ENCODE peak calls at places on chromosomes 16 and 17, in nine cellular contexts. N is H54, O is heart left ventricle, C is thyroid gland, A is uterus, W is IMR-90, P is adrenal gland, T is tibial nerve, M is esophagus squamous epithelium. U is an unnamed sample.

GRCh38 chr16:17471745-17472075 is 950 bp upstream of the XYLT1 start:
- DNase-seq in N (no peak), O (no peak), C (no peak), A (no peak), W (peak), P (no peak), T (no peak), M (no peak), U (no peak)

GRCh38 chr17:73137376-73137775 is 27.4 kb upstream of the SSTR2 start:
- DNase-seq in N (no peak), O (no peak), C (no peak), A (no peak), W (no peak), P (no peak), T (no peak), M (no peak), U (no peak)

GRCh38 chr17:47905221-47905733 is 9.2 kb downstream of the SP2 start:
- DNase-seq in N (no peak), O (peak), C (peak), A (peak), W (peak), P (peak), T (peak), M (no peak), U (peak)

GRCh38 chr17:66467766-66468165 is 165.4 kb downstream of the PRKCA start:
- DNase-seq in N (no peak), O (no peak), C (no peak), A (no peak), W (peak), P (no peak), T (no peak), M (no peak), U (no peak)

GRCh38 chr17:4394208-4395110 is 28.0 kb upstream of the UBE2G1 start:
- DNase-seq in N (no peak), O (no peak), C (no peak), A (no peak), W (no peak), P (no peak), T (no peak), M (no peak), U (no peak)

GRCh38 chr16:12455287-12455798 is 348.3 kb downstream of the CPPED1 start:
- DNase-seq in N (peak), O (peak), C (peak), A (no peak), W (peak), P (peak), T (peak), M (no peak), U (peak)

GRCh38 chr17:81373536-81374160 is 21.6 kb upstream of the BAHCC1 start:
- DNase-seq in N (no peak), O (no peak), C (no peak), A (no peak), W (no peak), P (no peak), T (no peak), M (no peak), U (no peak)

GRCh38 chr16:89733322-89733721 is 12.0 kb downstream of the ZNF276 start:
- DNase-seq in N (no peak), O (no peak), C (no peak), A (no peak), W (no peak), P (no peak), T (no peak), M (no peak), U (no peak)

GRCh38 chr17:69223809-69224208 is 4.8 kb downstream of the ABCA10 start:
- DNase-seq in N (no peak), O (no peak), C (no peak), A (no peak), W (peak), P (no peak), T (no peak), M (no peak), U (no peak)

DNA sequence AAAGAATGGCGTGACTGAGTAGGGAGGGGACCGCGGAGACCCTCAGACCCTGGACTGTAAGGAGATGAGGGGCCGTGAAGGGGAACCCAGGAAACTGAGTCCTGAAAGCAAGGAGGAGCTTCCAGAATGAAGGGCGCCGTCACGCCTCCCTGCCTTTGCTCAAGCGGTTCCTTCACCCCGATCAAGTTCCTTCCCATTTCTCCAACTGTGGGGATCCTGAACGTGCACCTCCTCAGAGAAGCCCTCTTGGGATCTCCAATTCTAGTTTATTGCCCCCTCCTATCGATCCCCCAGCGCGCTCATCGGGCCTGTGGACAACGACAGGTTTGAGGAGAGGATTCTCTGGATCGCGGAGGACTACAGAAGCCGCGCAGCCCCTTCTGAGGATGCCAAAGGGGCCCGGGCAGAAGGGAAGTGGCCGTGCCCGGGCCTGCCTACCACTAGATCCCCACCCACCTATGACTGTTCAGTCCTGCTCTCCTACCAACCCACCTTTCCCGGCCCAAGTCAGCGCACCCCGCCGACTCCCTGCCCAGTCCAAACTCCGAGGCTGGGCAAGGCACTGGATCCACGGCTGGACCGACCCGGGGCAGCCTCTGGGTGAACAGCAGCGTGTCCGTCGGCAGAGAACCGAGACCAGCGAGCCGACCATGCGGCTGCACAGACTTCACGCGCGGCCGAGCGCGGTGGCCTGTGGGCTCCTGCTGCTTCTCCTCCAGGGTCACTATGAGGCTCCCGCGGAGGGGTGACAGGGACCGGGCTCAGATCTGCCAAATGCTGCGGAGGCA is 12.8 kb upstream of the CES3 start:
- DNase-seq in N (no peak), O (peak), C (peak), A (no peak), W (no peak), P (no peak), T (no peak), M (no peak), U (no peak)
- TF ChIP-seq POLR2A in N (no peak), O (no peak), C (no peak), A (no peak), W (no peak), P (no peak), T (no peak), M (no peak), U (no peak)

GRCh38 chr16:67247698-67248400 is 568 bp upstream of the FHOD1 start:
- DNase-seq in N (no peak), O (no peak), C (no peak), A (no peak), W (no peak), P (no peak), T (no peak), M (no peak), U (no peak)
- TF ChIP-seq POLR2A in N (no peak), O (no peak), C (no peak), A (no peak), W (no peak), P (no peak), T (no peak), M (no peak), U (no peak)

GRCh38 chr16:28838558-28838918 is 7.6 kb downstream of the TUFM start:
- DNase-seq in N (no peak), O (no peak), C (no peak), A (no peak), W (no peak), P (no peak), T (no peak), M (no peak), U (no peak)
- TF ChIP-seq POLR2A in N (no peak), O (no peak), C (no peak), A (no peak), W (no peak), P (no peak), T (no peak), M (no peak), U (no peak)

GRCh38 chr17:80365001-80365965 is 49.7 kb upstream of the ENDOV start:
- DNase-seq in N (no peak), O (no peak), C (no peak), A (no peak), W (no peak), P (no peak), T (no peak), M (no peak), U (no peak)
- TF ChIP-seq POLR2A in N (no peak), O (no peak), C (no peak), A (no peak), W (no peak), P (no peak), T (no peak), M (no peak), U (no peak)

GRCh38 chr17:60392845-60393702 is 1.1 kb upstream of the USP32 start:
- DNase-seq in N (peak), O (no peak), C (peak), A (peak), W (peak), P (peak), T (peak), M (no peak), U (peak)
- TF ChIP-seq POLR2A in N (no peak), O (no peak), C (no peak), A (no peak), W (no peak), P (no peak), T (no peak), M (no peak), U (no peak)

GRCh38 chr16:54930034-54930938 is at the start of gene IRX5:
- DNase-seq in N (peak), O (peak), C (peak), A (peak), W (peak), P (peak), T (peak), M (no peak), U (peak)

GRCh38 chr16:54928016-54928356 is 2.7 kb upstream of the IRX5 start:
- DNase-seq in N (no peak), O (no peak), C (no peak), A (no peak), W (no peak), P (no peak), T (no peak), M (no peak), U (no peak)

GRCh38 chr16:54931041-54931756 is 534 bp downstream of the IRX5 start:
- DNase-seq in N (peak), O (peak), C (peak), A (no peak), W (no peak), P (no peak), T (no peak), M (no peak), U (peak)

GRCh38 chr16:54928421-54929089 is 2.1 kb upstream of the IRX5 start:
- DNase-seq in N (peak), O (peak), C (peak), A (peak), W (no peak), P (peak), T (no peak), M (no peak), U (peak)

GRCh38 chr16:54929090-54930033 is 1.3 kb upstream of the IRX5 start:
- DNase-seq in N (peak), O (peak), C (peak), A (peak), W (peak), P (peak), T (peak), M (peak), U (peak)
- TF ChIP-seq POLR2A in N (no peak), O (peak), C (no peak), A (no peak), W (no peak), P (no peak), T (no peak), M (no peak), U (peak)

GRCh38 chr17:79733692-79734070 is 2.9 kb downstream of the ENPP7 start:
- DNase-seq in N (no peak), O (no peak), C (no peak), A (no peak), W (no peak), P (no peak), T (no peak), M (no peak), U (no peak)

GRCh38 chr17:79730437-79730768 is 340 bp upstream of the ENPP7 start:
- DNase-seq in N (no peak), O (no peak), C (no peak), A (no peak), W (no peak), P (no peak), T (no peak), M (no peak), U (no peak)

GRCh38 chr17:79732804-79733691 is 2.3 kb downstream of the ENPP7 start:
- DNase-seq in N (no peak), O (no peak), C (no peak), A (no peak), W (no peak), P (peak), T (peak), M (no peak), U (peak)

GRCh38 chr17:79730769-79731483 is at the start of gene ENPP7:
- DNase-seq in N (no peak), O (no peak), C (no peak), A (no peak), W (no peak), P (no peak), T (no peak), M (no peak), U (no peak)

GRCh38 chr17:79732246-79732645 is 1.5 kb downstream of the ENPP7 start:
- DNase-seq in N (no peak), O (no peak), C (no peak), A (no peak), W (no peak), P (no peak), T (no peak), M (no peak), U (no peak)
- TF ChIP-seq POLR2A in N (no peak), O (no peak), C (no peak), A (no peak), W (no peak), P (no peak), T (no peak), M (no peak), U (no peak)

GRCh38 chr17:78923660-78924453 is 1.3 kb downstream of the TIMP2 start:
- DNase-seq in N (peak), O (no peak), C (peak), A (peak), W (no peak), P (peak), T (peak), M (no peak), U (peak)

GRCh38 chr17:78924481-78925151 is 571 bp downstream of the TIMP2 start:
- DNase-seq in N (no peak), O (no peak), C (peak), A (no peak), W (no peak), P (no peak), T (no peak), M (no peak), U (peak)

GRCh38 chr17:78922876-78923498 is 2.2 kb downstream of the TIMP2 start:
- DNase-seq in N (no peak), O (no peak), C (no peak), A (no peak), W (no peak), P (no peak), T (no peak), M (no peak), U (no peak)

GRCh38 chr17:78925662-78926555 is 722 bp upstream of the TIMP2 start:
- DNase-seq in N (peak), O (peak), C (peak), A (peak), W (peak), P (peak), T (peak), M (no peak), U (peak)

GRCh38 chr17:78925234-78925633 is at the start of gene TIMP2:
- DNase-seq in N (peak), O (peak), C (peak), A (peak), W (peak), P (peak), T (peak), M (no peak), U (peak)
- TF ChIP-seq POLR2A in N (peak), O (no peak), C (no peak), A (peak), W (peak), P (peak), T (peak), M (peak), U (peak)

U was measured in body of pancreas.